ENCODE peak calls at places on chromosome 21, in four cellular contexts. A is Daoy, M is nucleus accumbens, H is HFF-Myc. U is an unnamed sample.

GRCh38 chr21:29827236-29827635 is 112.6 kb downstream of the GRIK1 start:
- DNase-seq in H (no peak), A (no peak), M (no peak), U (no peak)

GRCh38 chr21:45027241-45028196 is 46.9 kb upstream of the ADARB1 start:
- DNase-seq in M (no peak), A (no peak), H (no peak), U (no peak)

GRCh38 chr21:18529253-18529652 is 125.7 kb upstream of the TMPRSS15 start:
- DNase-seq in H (no peak), A (peak; percentile 80), M (no peak), U (no peak)

GRCh38 chr21:27448960-27449359 is 482.1 kb upstream of the ADAMTS5 start:
- DNase-seq in M (no peak), A (no peak), H (no peak), U (no peak)

GRCh38 chr21:41953831-41954653 is at the start of gene C2CD2:
- DNase-seq in H (peak; percentile 42), A (peak; percentile 90), M (no peak), U (no peak)

GRCh38 chr21:36813071-36813470 is 114.2 kb downstream of the SIM2 start:
- DNase-seq in M (no peak), H (no peak), A (no peak), U (no peak)

GRCh38 chr21:38597436-38597835 is 99.2 kb upstream of the ERG start:
- DNase-seq in M (no peak), A (peak; percentile 37), H (no peak), U (no peak)

GRCh38 chr21:28152729-28153128 is 839.9 kb downstream of the LTN1 start:
- DNase-seq in M (no peak), H (no peak), A (no peak), U (no peak)

GRCh38 chr21:40615503-40616376 is 231.2 kb downstream of the DSCAM start:
- DNase-seq in M (no peak), H (no peak), A (peak; percentile 52), U (no peak)

GRCh38 chr21:14630556-14631069 is 84.5 kb upstream of the SAMSN1 start:
- DNase-seq in H (no peak), M (no peak), A (no peak), U (no peak)

GRCh38 chr21:25573409-25574206 is 33.7 kb downstream of the MRPL39 start:
- DNase-seq in H (peak; percentile 92), A (peak; percentile 95), M (no peak), U (no peak)

GRCh38 chr21:33115586-33116541 is 45.9 kb downstream of the OLIG1 start:
- DNase-seq in A (no peak), M (peak; percentile 85), H (no peak), U (peak; percentile 72)

GRCh38 chr21:42063578-42064521 is 7.3 kb upstream of the UMODL1 start:
- DNase-seq in M (no peak), H (no peak), A (peak; percentile 56), U (peak; percentile 72)

GRCh38 chr21:45410865-45411809 is 6.2 kb downstream of the COL18A1 start:
- DNase-seq in M (no peak), A (no peak), H (no peak), U (no peak)

GRCh38 chr21:31078796-31079195 is 40.5 kb upstream of the KRTAP19-8 start:
- DNase-seq in A (peak; percentile 60), H (no peak), M (no peak), U (no peak)

GRCh38 chr21:39451332-39452206 is at the start of gene SH3BGR:
- DNase-seq in M (peak; percentile 40), A (peak; percentile 27), H (no peak), U (no peak)

GRCh38 chr21:22842875-22843274 is 1844.7 kb downstream of the NCAM2 start:
- DNase-seq in H (no peak), A (no peak), M (no peak), U (peak; percentile 18)